ENCODE peak calls at places on chromosomes 4 and X, in eight cellular contexts. Z is EL; U is activated CD4-positive, alpha-beta T cell treated with anti-CD3 and anti-CD28 coated beads for 36 hours; L is AG04450; T is AG10803; D is NCI-H2081; W is activated CD4-positive, CD25-positive, alpha-beta regulatory T cell; G is ACHN. X is an unnamed sample.

GRCh38 chr4:165532976-165533375 is 154.2 kb downstream of the CPE start:
- DNase-seq in W (no peak), U (no peak), L (no peak), D (peak; percentile 9), T (no peak), G (no peak), Z (no peak), X (no peak)

GRCh38 chr4:7223566-7223965 is 31.2 kb downstream of the SORCS2 start:
- DNase-seq in Z (no peak), T (no peak), G (no peak), W (no peak), L (no peak), D (no peak), U (no peak), X (no peak)

GRCh38 chr4:83340692-83341343 is 6.2 kb upstream of the HPSE start:
- DNase-seq in Z (no peak), T (no peak), L (no peak), G (no peak), D (no peak), U (peak; percentile 63), W (no peak), X (no peak)

GRCh38 chr4:154433543-154433942 is 58.1 kb downstream of the DCHS2 start:
- DNase-seq in W (no peak), U (no peak), Z (no peak), D (no peak), T (no peak), G (no peak), L (no peak), X (no peak)

GRCh38 chrX:7346021-7346420 is 198.1 kb upstream of the PUDP start:
- DNase-seq in Z (peak; percentile 36), T (peak; percentile 61), L (no peak), U (no peak), D (no peak), G (no peak), W (no peak), X (no peak)

GRCh38 chrX:55160685-55161552 is 59.2 kb upstream of the PAGE5 start:
- DNase-seq in D (peak; percentile 90), L (peak; percentile 59), Z (peak; percentile 86), T (peak; percentile 85), U (peak; percentile 93), G (peak; percentile 78), W (peak; percentile 81), X (peak; percentile 87)

GRCh38 chr4:103018391-103019318 is 850 bp downstream of the SLC9B1 start:
- DNase-seq in Z (peak; percentile 1), G (peak; percentile 38), W (no peak), T (peak; percentile 0), L (no peak), U (peak; percentile 14), D (peak; percentile 10), X (peak; percentile 18)

GRCh38 chr4:16029329-16029728 is 54.5 kb downstream of the PROM1 start:
- DNase-seq in T (peak; percentile 75), Z (peak; percentile 42), W (no peak), G (no peak), U (no peak), D (no peak), L (peak; percentile 63), X (no peak)

GRCh38 chr4:8381814-8382581 is 58.5 kb downstream of the ACOX3 start:
- DNase-seq in L (no peak), G (no peak), Z (no peak), U (no peak), T (no peak), W (no peak), D (no peak), X (no peak)

GRCh38 chr4:185235480-185236154 is 26.2 kb downstream of the SNX25 start:
- DNase-seq in Z (no peak), W (no peak), U (no peak), D (no peak), G (no peak), T (no peak), L (no peak), X (no peak)

GRCh38 chrX:23821847-23822246 is 38.9 kb downstream of the SAT1 start:
- DNase-seq in G (no peak), L (no peak), T (no peak), Z (no peak), U (no peak), D (no peak), W (no peak), X (no peak)

GRCh38 chr4:44629280-44629866 is 22.1 kb downstream of the YIPF7 start:
- DNase-seq in U (peak; percentile 59), T (peak; percentile 47), G (peak; percentile 57), W (peak; percentile 1), D (peak; percentile 85), L (peak; percentile 1), Z (peak; percentile 36), X (peak; percentile 7)

GRCh38 chr4:5893013-5893580 is at the start of gene CRMP1:
- DNase-seq in L (no peak), D (peak; percentile 88), U (peak; percentile 9), Z (no peak), T (no peak), W (no peak), G (no peak), X (no peak)

GRCh38 chrX:136662104-136662503 is 14.1 kb downstream of the CD40LG start:
- DNase-seq in W (no peak), L (no peak), G (no peak), T (no peak), U (no peak), D (no peak), Z (no peak), X (no peak)

GRCh38 chrX:65671966-65672365 is 4.5 kb downstream of the MSN start:
- DNase-seq in W (no peak), U (no peak), Z (no peak), G (no peak), T (no peak), L (no peak), D (no peak), X (no peak)

GRCh38 chr4:17468638-17469221 is 43.2 kb downstream of the QDPR start:
- DNase-seq in L (no peak), Z (peak; percentile 46), U (peak; percentile 23), W (no peak), G (no peak), T (peak; percentile 59), D (peak; percentile 20), X (no peak)

GRCh38 chr4:90979551-90979950 is 852.4 kb downstream of the CCSER1 start:
- DNase-seq in U (no peak), T (no peak), W (no peak), G (no peak), D (peak; percentile 6), L (no peak), Z (no peak), X (no peak)

GRCh38 chr4:5988086-5988845 is 30.0 kb downstream of the C4orf50 start:
- DNase-seq in L (no peak), D (no peak), U (no peak), Z (no peak), G (no peak), W (no peak), T (no peak), X (no peak)

GRCh38 chr4:35649784-35650183 is 594.5 kb downstream of the ARAP2 start:
- DNase-seq in T (no peak), W (no peak), D (no peak), U (no peak), G (no peak), Z (no peak), L (no peak), X (no peak)